ENCODE peak calls at places on chromosomes 12 and 14, in seven cellular contexts. G is BE2C, I is PC-3, Z is NCI-H524, F is GM13976, Y is A549, L is nephron progenitor cell. A is an unnamed sample.

GRCh38 chr12:69284131-69284530 is 44.8 kb downstream of the CPSF6 start:
- DNase-seq in F (peak; percentile 18), G (peak; percentile 80), L (peak; percentile 51), Z (peak; percentile 61), Y (peak; percentile 79), I (peak; percentile 81), A (peak; percentile 81)

GRCh38 chr12:13422291-13422690 is 225.8 kb downstream of the EMP1 start:
- DNase-seq in L (no peak), I (no peak), Y (no peak), G (no peak), Z (no peak), F (no peak), A (no peak)

GRCh38 chr14:58587271-58587670 is 50.5 kb upstream of the DACT1 start:
- DNase-seq in F (no peak), I (no peak), Z (no peak), Y (no peak), L (no peak), G (no peak), A (no peak)

GRCh38 chr12:110995016-110995415 is 74.6 kb upstream of the MYL2 start:
- DNase-seq in I (no peak), F (no peak), G (no peak), Z (no peak), Y (no peak), L (no peak), A (no peak)

GRCh38 chr12:69239922-69240624 is 704 bp downstream of the CPSF6 start:
- DNase-seq in L (peak; percentile 67), G (peak; percentile 66), Z (peak; percentile 40), I (peak; percentile 29), Y (peak; percentile 57), F (peak; percentile 50), A (peak; percentile 81)

GRCh38 chr14:28875937-28876910 is 109.6 kb downstream of the FOXG1 start:
- DNase-seq in Y (no peak), L (no peak), F (no peak), Z (peak; percentile 28), I (no peak), G (no peak), A (peak; percentile 3)

GRCh38 chr12:47967461-47968430 is 4.3 kb downstream of the TMEM106C start:
- DNase-seq in Z (no peak), L (no peak), Y (no peak), F (no peak), I (no peak), G (no peak), A (no peak)

GRCh38 chr14:61178226-61179060 is 102.7 kb downstream of the TMEM30B start:
- DNase-seq in G (no peak), Y (peak; percentile 87), Z (no peak), F (no peak), I (peak; percentile 99), L (no peak), A (no peak)

GRCh38 chr14:51327376-51327775 is 87.3 kb downstream of the TMX1 start:
- DNase-seq in Z (no peak), Y (no peak), I (no peak), G (no peak), F (no peak), L (no peak), A (no peak)

GRCh38 chr12:104280703-104281458 is 22.7 kb upstream of the EID3 start:
- DNase-seq in G (no peak), Y (peak; percentile 85), I (peak; percentile 95), Z (no peak), F (no peak), L (no peak), A (no peak)

GRCh38 chr12:21552983-21553673 is 27.0 kb downstream of the SPX start:
- DNase-seq in Z (peak; percentile 39), Y (no peak), G (no peak), L (no peak), I (no peak), F (no peak), A (no peak)

GRCh38 chr12:66813137-66813867 is 134.4 kb upstream of the GRIP1 start:
- DNase-seq in Y (no peak), I (peak; percentile 65), G (no peak), F (no peak), L (no peak), Z (no peak), A (no peak)

GRCh38 chr14:54350196-54350595 is 46.6 kb upstream of the CDKN3 start:
- DNase-seq in Y (no peak), Z (no peak), G (no peak), L (no peak), I (no peak), F (no peak), A (no peak)

GRCh38 chr14:55129428-55130193 is 559 bp downstream of the LGALS3 start:
- DNase-seq in Z (peak; percentile 63), G (peak; percentile 45), F (peak; percentile 82), I (peak; percentile 84), L (peak; percentile 57), Y (peak; percentile 72), A (peak; percentile 53)

GRCh38 chr12:2300886-2301285 is 248.1 kb downstream of the CACNA1C start:
- DNase-seq in Z (no peak), I (no peak), Y (no peak), F (no peak), L (no peak), G (no peak), A (no peak)

GRCh38 chr14:55354500-55354899 is 57.1 kb downstream of the ATG14 start:
- DNase-seq in Y (peak; percentile 53), G (peak; percentile 68), Z (peak; percentile 94), I (peak; percentile 63), F (peak; percentile 63), L (peak; percentile 31), A (peak; percentile 78)

GRCh38 chr12:49549735-49550710 is 11.2 kb downstream of the KCNH3 start:
- DNase-seq in G (no peak), Z (no peak), Y (no peak), I (no peak), F (peak; percentile 28), L (no peak), A (no peak)